ENCODE peak calls at places on chromosomes 7 and 10, in five cellular contexts. F is neuronal stem cell, V is GM23248, L is colonic mucosa, K is fibroblast of lung. D is an unnamed sample. For H3K36me3, the result is how much of the 10 kb centered on the place peaks cover.

GRCh38 chr7:138358850-138359341 is 101.2 kb upstream of the TRIM24 start:
- DNase-seq in F (no peak), V (no peak), L (no peak), K (peak), D (no peak)

GRCh38 chr7:26787696-26788095 is 76.7 kb downstream of the SKAP2 start:
- DNase-seq in F (no peak), V (no peak), L (no peak), K (no peak), D (no peak)

GRCh38 chr7:106344861-106345260 is 60.1 kb upstream of the NAMPT start:
- DNase-seq in F (no peak), V (no peak), L (no peak), K (peak), D (no peak)

GRCh38 chr7:28296571-28297483 is 115.5 kb upstream of the CREB5 start:
- DNase-seq in F (peak), V (peak), L (peak), K (peak), D (no peak)

GRCh38 chr7:158228986-158229385 is 358.6 kb downstream of the PTPRN2 start:
- DNase-seq in F (peak), V (no peak), L (no peak), K (no peak), D (no peak)

GRCh38 chr10:52780391-52781155 is 8.0 kb upstream of the MBL2 start:
- DNase-seq in F (no peak), V (no peak), L (no peak), K (no peak), D (no peak)

GRCh38 chr7:135741905-135742304 is 6.7 kb downstream of the FAM180A start:
- DNase-seq in F (no peak), V (peak), L (no peak), K (no peak), D (no peak)

GRCh38 chr10:132294561-132295320 is 13.0 kb downstream of the STK32C start:
- DNase-seq in F (peak), V (no peak), L (no peak), K (no peak), D (no peak)

GRCh38 chr7:118621810-118622209 is 397.3 kb downstream of the ANKRD7 start:
- DNase-seq in F (no peak), V (no peak), L (no peak), K (no peak), D (no peak)

GRCh38 chr7:105810556-105810955 is 65.8 kb downstream of the ATXN7L1 start:
- DNase-seq in F (no peak), V (no peak), L (no peak), K (no peak), D (no peak)

GRCh38 chr10:124701435-124701834 is 42.7 kb downstream of the FAM53B start:
- DNase-seq in F (no peak), V (peak), L (peak), K (peak), D (no peak)

GRCh38 chr10:78264361-78264760 is 230.7 kb downstream of the RPS24 start:
- DNase-seq in F (no peak), V (no peak), L (no peak), K (no peak), D (no peak)

GRCh38 chr10:63365976-63366765 is 99.6 kb downstream of the JMJD1C start:
- DNase-seq in F (peak), V (peak), L (no peak), K (peak), D (no peak)

GRCh38 chr10:13810536-13810935 is 223.8 kb downstream of the PRPF18 start:
- DNase-seq in F (no peak), V (no peak), L (no peak), K (no peak), D (no peak)

GRCh38 chr7:192701-193536 is 548 bp downstream of the FAM20C start:
- DNase-seq in F (no peak), V (peak), L (peak), K (no peak), D (no peak)

GRCh38 chr10:60385399-60385738 is 4.3 kb downstream of the ANK3 start:
- DNase-seq in F (no peak), V (peak), L (no peak), K (no peak), D (no peak)

GRCh38 chr10:4181075-4181474 is 396.1 kb upstream of the KLF6 start:
- DNase-seq in F (no peak), V (peak), L (no peak), K (no peak), D (no peak)

DNA sequence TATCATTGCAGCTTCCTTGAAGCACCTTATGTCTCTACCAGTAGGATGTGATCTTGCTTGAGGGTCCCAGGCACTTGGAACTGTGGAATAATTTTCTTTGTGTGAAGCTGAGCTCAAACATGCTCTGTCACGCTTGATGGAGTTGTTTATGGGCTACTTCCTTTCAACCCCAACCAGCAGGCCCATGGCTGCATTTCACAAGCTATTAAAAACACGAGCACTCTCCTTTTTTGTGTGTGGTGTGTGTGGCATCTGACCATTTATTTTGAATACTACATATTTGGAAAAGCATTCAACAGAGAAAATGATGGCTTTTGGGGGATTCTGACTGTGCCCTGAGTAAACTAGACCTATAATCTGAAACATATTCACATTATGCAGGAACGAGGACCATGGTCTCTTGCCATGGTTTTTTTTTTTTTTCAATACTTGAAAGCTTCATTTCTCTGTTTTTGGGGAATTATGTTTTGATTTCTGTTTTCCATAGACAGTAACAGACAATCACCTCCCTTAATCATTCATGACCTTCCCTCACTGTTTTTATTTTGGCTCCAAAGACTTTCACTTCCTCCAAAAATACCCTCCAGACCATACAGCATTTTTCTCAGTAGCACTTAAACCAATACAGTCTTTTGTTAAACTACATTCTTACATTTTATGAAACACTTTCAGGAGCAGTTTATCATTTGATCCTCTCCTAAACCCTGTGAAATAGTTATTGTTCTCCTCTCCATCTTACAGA is 233.6 kb upstream of the BMPER start:
- DNase-seq in F (no peak), V (no peak), L (no peak), K (no peak), D (no peak)
- H3K4me3 ChIP-seq in F (no peak), V (no peak), L (no peak), K (no peak), D (no peak)

GRCh38 chr10:125811251-125811650 is 11.8 kb downstream of the UROS start:
- DNase-seq in F (no peak), V (peak), L (no peak), K (no peak), D (peak)
- H3K36me3 ChIP-seq in F (under half), V (under half), L (under half), K (under half), D (under half)

GRCh38 chr10:110864662-110865140 is 7.0 kb upstream of the PDCD4 start:
- DNase-seq in F (no peak), V (peak), L (no peak), K (no peak), D (no peak)
- H3K4me3 ChIP-seq in F (no peak), V (peak), L (no peak), K (no peak), D (no peak)

GRCh38 chr10:1121311-1121970 is 65.3 kb downstream of the WDR37 start:
- DNase-seq in F (no peak), V (no peak), L (peak), K (no peak), D (no peak)

GRCh38 chr10:1120761-1121160 is 64.6 kb downstream of the WDR37 start:
- DNase-seq in F (no peak), V (no peak), L (peak), K (peak), D (no peak)

GRCh38 chr10:1123972-1124371 is 67.8 kb downstream of the WDR37 start:
- DNase-seq in F (no peak), V (no peak), L (peak), K (no peak), D (no peak)

GRCh38 chr10:1123198-1123597 is 67.0 kb downstream of the WDR37 start:
- DNase-seq in F (no peak), V (no peak), L (peak), K (no peak), D (no peak)

DNA sequence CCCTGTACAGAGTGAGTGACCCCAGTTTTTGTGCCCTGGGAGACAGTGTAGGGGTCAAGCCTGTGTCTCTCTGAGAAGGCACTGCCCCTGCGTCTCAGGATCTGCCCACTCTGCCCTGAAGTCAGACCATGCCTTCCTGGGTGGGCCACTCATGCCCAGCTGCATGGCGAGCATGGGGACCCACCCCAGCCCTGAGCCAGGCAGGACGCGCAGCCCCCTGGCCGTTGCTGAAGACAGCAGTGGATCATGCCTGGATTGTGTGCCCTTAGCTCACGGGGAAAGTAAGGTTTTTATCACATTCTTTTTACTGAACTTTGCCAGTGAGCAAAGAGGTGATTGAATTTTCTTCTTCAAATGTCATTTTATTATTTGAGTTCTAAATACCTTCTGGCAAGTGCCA is 66.2 kb downstream of the WDR37 start:
- DNase-seq in F (no peak), V (no peak), L (peak), K (no peak), D (no peak)
- H3K36me3 ChIP-seq in F (under half), V (under half), L (under half), K (under half), D (under half)

GRCh38 chr10:21499580-21499909 is 25.9 kb downstream of the SKIDA1 start:
- DNase-seq in F (no peak), V (no peak), L (no peak), K (no peak), D (no peak)
- H3K4me3 ChIP-seq in F (peak), V (no peak), L (no peak), K (no peak), D (no peak)

DNA sequence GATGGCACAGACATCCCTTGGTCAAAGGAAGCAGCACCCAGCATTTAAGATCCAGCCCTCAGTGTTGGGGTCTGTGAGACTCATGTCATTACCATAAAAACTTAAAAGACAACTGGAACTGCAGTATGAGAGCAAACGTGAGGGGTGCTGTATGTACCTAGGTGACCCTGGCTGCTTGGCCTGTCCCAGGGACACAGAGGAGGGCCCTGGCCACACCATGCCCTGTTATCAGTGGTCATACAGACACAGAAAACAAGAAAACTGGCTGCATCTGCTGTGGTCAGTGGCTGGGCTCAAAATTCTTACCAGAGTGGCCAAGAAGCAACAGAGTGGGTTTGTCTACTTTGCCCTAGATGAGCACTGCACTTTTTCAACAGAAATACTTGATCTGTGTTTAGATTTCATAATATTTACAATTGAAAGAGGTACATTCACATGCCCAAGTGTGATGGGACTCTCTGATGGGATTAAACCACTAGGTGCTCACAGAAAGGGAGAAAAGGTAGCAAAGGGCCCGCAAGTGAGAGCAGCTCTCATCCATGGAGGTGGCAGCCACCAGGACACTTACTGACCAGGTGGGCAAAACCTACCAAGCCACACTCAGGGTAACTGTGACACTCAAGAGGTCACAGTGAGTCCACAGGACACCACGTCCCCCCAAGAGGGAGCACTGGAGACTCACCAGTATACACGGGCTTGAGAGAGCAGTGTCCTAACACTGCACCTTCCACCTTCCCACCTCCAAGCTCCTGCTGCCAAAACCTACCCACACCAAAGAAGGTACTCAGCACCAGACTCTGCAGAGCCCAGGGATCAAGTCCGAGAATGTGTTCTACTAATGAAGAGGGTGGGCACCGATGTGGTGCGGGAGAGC is 68.1 kb upstream of the CAMK2B start:
- DNase-seq in F (no peak), V (no peak), L (peak), K (no peak), D (no peak)
- H3K36me3 ChIP-seq in F (under half), V (under half), L (under half), K (under half), D (under half)

GRCh38 chr7:107999814-108000560 is 3.0 kb downstream of the LAMB1 start:
- DNase-seq in F (no peak), V (peak), L (no peak), K (peak), D (no peak)
- H3K4me3 ChIP-seq in F (no peak), V (peak), L (no peak), K (no peak), D (no peak)

GRCh38 chr10:130171196-130171595 is 35.0 kb downstream of the GLRX3 start:
- DNase-seq in F (no peak), V (no peak), L (no peak), K (no peak), D (no peak)

GRCh38 chr10:130175074-130175473 is 38.9 kb downstream of the GLRX3 start:
- DNase-seq in F (no peak), V (no peak), L (no peak), K (no peak), D (no peak)

GRCh38 chr10:130177250-130177649 is 41.1 kb downstream of the GLRX3 start:
- DNase-seq in F (no peak), V (no peak), L (no peak), K (no peak), D (no peak)

GRCh38 chr10:130169136-130169888 is 33.1 kb downstream of the GLRX3 start:
- DNase-seq in F (no peak), V (peak), L (no peak), K (peak), D (no peak)

DNA sequence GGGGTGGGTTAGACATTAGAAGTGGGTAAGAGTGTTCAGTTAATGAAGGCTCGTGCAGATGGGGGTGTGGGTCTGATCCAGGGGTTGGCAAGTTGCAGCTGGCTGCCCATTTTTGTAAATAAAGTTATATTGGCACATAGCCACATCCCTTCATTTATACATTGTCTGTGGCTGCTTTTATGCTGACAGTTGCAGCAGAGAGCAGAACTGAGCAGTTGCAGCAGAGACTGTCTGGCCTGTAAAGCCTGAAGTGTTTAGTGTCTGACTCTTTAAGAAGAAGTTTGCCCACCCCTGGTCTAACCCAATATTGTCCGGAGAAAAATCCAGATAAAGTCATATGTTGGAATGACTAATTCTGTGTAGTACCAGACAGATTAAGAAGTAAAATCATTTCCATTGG is 38.2 kb downstream of the GLRX3 start:
- DNase-seq in F (no peak), V (no peak), L (no peak), K (peak), D (no peak)
- H3K36me3 ChIP-seq in F (under half), V (under half), L (under half), K (under half), D (under half)

GRCh38 chr7:18770852-18771251 is 275.3 kb downstream of the HDAC9 start:
- DNase-seq in F (no peak), V (peak), L (no peak), K (peak), D (no peak)
- H3K4me3 ChIP-seq in F (no peak), V (peak), L (no peak), K (no peak), D (no peak)

D was measured in BJ.